ENCODE peak calls at places on chromosomes 13 and 19, in seven cellular contexts. A is mammary epithelial cell, Z is IMR-90, R is AG04449, T is astrocyte of the spinal cord, Y is NB4, E is nephron progenitor cell. D is an unnamed sample.

GRCh38 chr13:104024416-104025170 is 958.4 kb upstream of the SLC10A2 start:
- DNase-seq in A (peak), Z (peak), R (no peak), T (peak), Y (no peak), E (no peak), D (no peak)

GRCh38 chr13:79369226-79369625 is 36.8 kb downstream of the RBM26 start:
- DNase-seq in A (no peak), Z (no peak), R (no peak), T (peak), Y (no peak), E (no peak), D (no peak)

GRCh38 chr13:107203146-107203847 is 635.4 kb upstream of the ARGLU1 start:
- DNase-seq in A (no peak), Z (no peak), R (no peak), T (no peak), Y (peak), E (peak), D (no peak)

GRCh38 chr19:21765151-21765550 is 2.2 kb downstream of the ZNF100 start:
- DNase-seq in A (peak), Z (no peak), R (no peak), T (no peak), Y (no peak), E (no peak), D (no peak)

GRCh38 chr13:75458696-75459422 is 23.1 kb downstream of the TBC1D4 start:
- DNase-seq in A (peak), Z (no peak), R (no peak), T (no peak), Y (no peak), E (no peak), D (no peak)

GRCh38 chr19:49592486-49593232 is 1.7 kb downstream of the PRR12 start:
- DNase-seq in A (peak), Z (no peak), R (no peak), T (no peak), Y (peak), E (peak), D (no peak)

GRCh38 chr19:40445945-40446784 is 2.0 kb upstream of the SERTAD3 start:
- DNase-seq in A (peak), Z (no peak), R (no peak), T (no peak), Y (no peak), E (peak), D (no peak)

GRCh38 chr13:60226507-60226906 is 62.8 kb upstream of the DIAPH3 start:
- DNase-seq in A (peak), Z (peak), R (no peak), T (peak), Y (peak), E (peak), D (no peak)

GRCh38 chr19:15631817-15632216 is 8.9 kb upstream of the CYP4F3 start:
- DNase-seq in A (no peak), Z (no peak), R (no peak), T (no peak), Y (peak), E (no peak), D (no peak)

GRCh38 chr13:65999441-65999840 is 1230.7 kb downstream of the PCDH9 start:
- DNase-seq in A (peak), Z (no peak), R (no peak), T (no peak), Y (no peak), E (no peak), D (no peak)

GRCh38 chr19:33411621-33412180 is 38.2 kb downstream of the CEBPG start:
- DNase-seq in A (no peak), Z (no peak), R (no peak), T (no peak), Y (no peak), E (no peak), D (no peak)

GRCh38 chr19:14408641-14409120 is 10.5 kb downstream of the DDX39A start:
- DNase-seq in A (no peak), Z (no peak), R (no peak), T (no peak), Y (no peak), E (no peak), D (no peak)

GRCh38 chr19:14407889-14408640 is 11.1 kb downstream of the DDX39A start:
- DNase-seq in A (no peak), Z (no peak), R (no peak), T (no peak), Y (peak), E (no peak), D (no peak)

GRCh38 chr19:14405758-14406644 is 13.1 kb downstream of the DDX39A start:
- DNase-seq in A (peak), Z (peak), R (no peak), T (peak), Y (peak), E (peak), D (peak)

GRCh38 chr19:14405380-14405757 is 13.8 kb downstream of the DDX39A start:
- DNase-seq in A (no peak), Z (no peak), R (no peak), T (no peak), Y (peak), E (no peak), D (no peak)

GRCh38 chr19:14406645-14407331 is 12.4 kb downstream of the DDX39A start:
- DNase-seq in A (no peak), Z (no peak), R (no peak), T (no peak), Y (no peak), E (no peak), D (no peak)
- TF ChIP-seq CTCF in A (no peak), Z (no peak), R (no peak), T (no peak), Y (no peak), E (no peak), D (no peak)

DNA sequence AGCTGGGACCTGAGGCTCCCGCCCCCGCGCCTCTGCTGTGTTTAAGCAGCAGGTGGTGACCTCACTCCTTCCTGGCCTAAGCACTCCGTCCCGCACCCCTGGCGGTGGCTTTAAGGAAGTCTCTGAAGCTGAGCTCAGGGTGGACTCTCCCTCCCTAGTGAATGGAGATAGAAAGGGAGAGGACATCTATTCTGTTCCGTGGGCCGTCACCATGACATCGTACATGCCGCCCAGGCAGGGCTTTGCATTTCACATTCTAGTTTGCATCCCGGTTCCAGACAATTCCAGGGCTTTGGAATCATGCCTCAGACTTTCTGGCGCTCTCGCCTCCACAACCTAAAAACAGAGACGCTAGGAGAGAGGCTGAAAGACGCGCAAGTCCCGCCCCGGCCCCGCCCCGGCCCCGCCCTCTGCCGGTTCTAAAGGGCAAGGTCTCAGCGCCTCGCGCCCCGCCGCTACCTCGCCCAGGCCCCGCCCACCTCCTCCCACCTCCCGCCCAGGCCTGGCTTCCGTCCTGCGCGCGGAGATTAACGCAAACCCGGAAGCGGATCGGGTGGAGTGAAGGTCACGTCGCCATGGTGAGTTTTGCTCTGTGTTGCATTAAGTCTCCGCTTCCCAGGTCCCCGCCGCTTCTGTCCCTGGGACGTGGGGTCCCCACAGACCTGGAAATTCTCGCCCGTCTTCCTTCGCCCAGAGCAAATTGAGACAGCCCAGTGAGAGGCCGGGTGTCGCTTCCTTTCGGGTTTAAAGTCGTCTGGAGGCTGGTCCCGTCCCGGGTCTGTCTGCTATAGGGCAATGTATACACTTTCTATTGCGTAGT is at the start of gene ZNF808:
- DNase-seq in A (peak), Z (peak), R (peak), T (peak), Y (peak), E (peak), D (peak)
- TF ChIP-seq CTCF in A (peak), Z (peak), R (peak), T (peak), Y (peak), E (peak), D (no peak)

GRCh38 chr13:20775961-20776360 is 2.2 kb upstream of the EEF1AKMT1 start:
- DNase-seq in A (no peak), Z (no peak), R (no peak), T (no peak), Y (no peak), E (no peak), D (no peak)

GRCh38 chr13:20779405-20779804 is 5.6 kb upstream of the EEF1AKMT1 start:
- DNase-seq in A (no peak), Z (no peak), R (no peak), T (no peak), Y (no peak), E (no peak), D (no peak)

GRCh38 chr13:20773194-20774080 is at the start of gene EEF1AKMT1:
- DNase-seq in A (peak), Z (peak), R (peak), T (peak), Y (peak), E (peak), D (peak)

GRCh38 chr13:20774746-20775145 is 985 bp upstream of the EEF1AKMT1 start:
- DNase-seq in A (no peak), Z (no peak), R (no peak), T (no peak), Y (no peak), E (no peak), D (no peak)

GRCh38 chr13:20776751-20777150 is 3.0 kb upstream of the EEF1AKMT1 start:
- DNase-seq in A (no peak), Z (no peak), R (no peak), T (no peak), Y (peak), E (no peak), D (no peak)
- TF ChIP-seq CTCF in A (no peak), Z (no peak), R (no peak), T (no peak), Y (no peak), E (no peak), D (no peak)

GRCh38 chr13:50616101-50616500 is 227.4 kb downstream of the DLEU7 start:
- DNase-seq in A (peak), Z (peak), R (no peak), T (peak), Y (peak), E (no peak), D (no peak)
- TF ChIP-seq CTCF in A (no peak), Z (no peak), R (no peak), T (no peak), Y (no peak), E (no peak), D (no peak)

DNA sequence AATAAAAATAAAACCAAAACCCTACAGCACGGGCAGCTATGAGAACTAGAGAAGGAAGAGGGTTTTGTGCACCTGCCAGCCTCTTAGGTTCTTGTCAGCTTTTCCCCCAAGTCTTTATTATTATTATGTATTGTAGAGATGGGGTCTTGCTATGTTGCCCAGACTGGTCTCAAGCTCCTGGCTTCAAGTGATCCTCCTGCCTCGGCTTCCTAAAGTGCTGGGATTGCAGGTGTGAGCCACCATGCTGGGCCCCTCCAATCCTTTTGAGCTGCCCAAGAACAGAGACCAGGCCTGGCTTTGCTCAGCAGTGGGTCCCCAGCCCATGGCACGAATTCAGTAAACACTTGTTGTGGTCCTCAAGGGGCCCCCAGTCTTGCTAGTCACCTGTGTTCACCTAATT is 1.5 kb upstream of the NDUFS7 start:
- DNase-seq in A (no peak), Z (no peak), R (no peak), T (no peak), Y (no peak), E (no peak), D (no peak)
- TF ChIP-seq CTCF in A (no peak), Z (no peak), R (no peak), T (no peak), Y (no peak), E (no peak), D (no peak)

GRCh38 chr19:23440791-23441190 is 45.5 kb upstream of the ZNF91 start:
- DNase-seq in A (no peak), Z (no peak), R (no peak), T (no peak), Y (peak), E (peak), D (no peak)

GRCh38 chr19:23436944-23437343 is 41.7 kb upstream of the ZNF91 start:
- DNase-seq in A (no peak), Z (no peak), R (no peak), T (no peak), Y (peak), E (no peak), D (no peak)

GRCh38 chr19:23437901-23438300 is 42.6 kb upstream of the ZNF91 start:
- DNase-seq in A (no peak), Z (no peak), R (no peak), T (no peak), Y (no peak), E (no peak), D (no peak)

GRCh38 chr19:23440207-23440606 is 44.9 kb upstream of the ZNF91 start:
- DNase-seq in A (no peak), Z (no peak), R (no peak), T (no peak), Y (peak), E (no peak), D (no peak)

GRCh38 chr19:23439623-23440022 is 44.4 kb upstream of the ZNF91 start:
- DNase-seq in A (no peak), Z (no peak), R (no peak), T (no peak), Y (peak), E (no peak), D (no peak)
- TF ChIP-seq CTCF in A (no peak), Z (no peak), R (no peak), T (peak), Y (peak), E (no peak), D (no peak)

GRCh38 chr19:46372901-46373572 is 26.1 kb downstream of the PPP5C start:
- DNase-seq in A (no peak), Z (no peak), R (no peak), T (peak), Y (peak), E (no peak), D (no peak)
- TF ChIP-seq CTCF in A (peak), Z (peak), R (peak), T (peak), Y (peak), E (no peak), D (no peak)